ENCODE peak calls at places on chromosome 22, in four cellular contexts. One of them, this sample, is unnamed.
A peak's percentile ranks its signal among the peaks of the same experiment; 100 is the strongest.

GRCh38 chr22:25692965-25693565 is 48.9 kb upstream of the MYO18B start:
- DNase-seq in epithelial cell of esophagus: no peak
- DNase-seq in GM13977: no peak
- DNase-seq in fibroblast of the aortic adventitia: no peak
- DNase-seq in this sample: no peak

GRCh38 chr22:20243545-20244249 is 24.4 kb downstream of the RTN4R start:
- DNase-seq in epithelial cell of esophagus: peak; percentile 62
- DNase-seq in GM13977: peak; percentile 67
- DNase-seq in fibroblast of the aortic adventitia: peak; percentile 75
- DNase-seq in this sample: peak; percentile 49

GRCh38 chr22:30277547-30278344 is 11.1 kb upstream of the OSM start:
- DNase-seq in epithelial cell of esophagus: peak; percentile 81
- DNase-seq in GM13977: no peak
- DNase-seq in fibroblast of the aortic adventitia: peak; percentile 94
- DNase-seq in this sample: no peak

GRCh38 chr22:16810188-16810802 is 14.9 kb downstream of the XKR3 start:
- DNase-seq in epithelial cell of esophagus: no peak
- DNase-seq in GM13977: no peak
- DNase-seq in fibroblast of the aortic adventitia: peak; percentile 1
- DNase-seq in this sample: no peak

GRCh38 chr22:32801436-32802290 is at the start of gene TIMP3:
- DNase-seq in epithelial cell of esophagus: peak; percentile 55
- DNase-seq in GM13977: peak; percentile 59
- DNase-seq in fibroblast of the aortic adventitia: peak; percentile 76
- DNase-seq in this sample: peak; percentile 87

GRCh38 chr22:21092797-21093554 is 47.2 kb downstream of the LRRC74B start:
- DNase-seq in epithelial cell of esophagus: no peak
- DNase-seq in GM13977: no peak
- DNase-seq in fibroblast of the aortic adventitia: no peak
- DNase-seq in this sample: no peak

GRCh38 chr22:25386538-25386884 is 167.1 kb downstream of the CRYBB2 start:
- DNase-seq in epithelial cell of esophagus: no peak
- DNase-seq in GM13977: no peak
- DNase-seq in fibroblast of the aortic adventitia: no peak
- DNase-seq in this sample: no peak

GRCh38 chr22:35589071-35589735 is 27.9 kb downstream of the MB start:
- DNase-seq in epithelial cell of esophagus: peak; percentile 99
- DNase-seq in GM13977: no peak
- DNase-seq in fibroblast of the aortic adventitia: peak; percentile 83
- DNase-seq in this sample: no peak

GRCh38 chr22:18122254-18122554 is 11.6 kb downstream of the TUBA8 start:
- DNase-seq in epithelial cell of esophagus: no peak
- DNase-seq in GM13977: no peak
- DNase-seq in fibroblast of the aortic adventitia: no peak
- DNase-seq in this sample: no peak

GRCh38 chr22:38859581-38860290 is 12.3 kb downstream of the CBX6 start:
- DNase-seq in epithelial cell of esophagus: no peak
- DNase-seq in GM13977: no peak
- DNase-seq in fibroblast of the aortic adventitia: no peak
- DNase-seq in this sample: no peak

GRCh38 chr22:31738566-31738965 is 11.4 kb downstream of the PRR14L start:
- DNase-seq in epithelial cell of esophagus: no peak
- DNase-seq in GM13977: no peak
- DNase-seq in fibroblast of the aortic adventitia: peak; percentile 22
- DNase-seq in this sample: no peak

GRCh38 chr22:31901388-31902137 is 42.8 kb upstream of the YWHAH start:
- DNase-seq in epithelial cell of esophagus: no peak
- DNase-seq in GM13977: no peak
- DNase-seq in fibroblast of the aortic adventitia: peak; percentile 54
- DNase-seq in this sample: no peak

GRCh38 chr22:17213976-17214375 is 5.3 kb downstream of the ADA2 start:
- DNase-seq in epithelial cell of esophagus: no peak
- DNase-seq in GM13977: peak; percentile 39
- DNase-seq in fibroblast of the aortic adventitia: peak; percentile 8
- DNase-seq in this sample: peak; percentile 41

GRCh38 chr22:39617342-39617741 is 46.8 kb downstream of the CACNA1I start:
- DNase-seq in epithelial cell of esophagus: no peak
- DNase-seq in GM13977: no peak
- DNase-seq in fibroblast of the aortic adventitia: no peak
- DNase-seq in this sample: no peak

GRCh38 chr22:34599567-34599966 is 466.4 kb upstream of the ISX start:
- DNase-seq in epithelial cell of esophagus: no peak
- DNase-seq in GM13977: no peak
- DNase-seq in fibroblast of the aortic adventitia: no peak
- DNase-seq in this sample: no peak

GRCh38 chr22:31084811-31085492 is 3.8 kb downstream of the SMTN start:
- DNase-seq in epithelial cell of esophagus: peak; percentile 75
- DNase-seq in GM13977: peak; percentile 97
- DNase-seq in fibroblast of the aortic adventitia: peak; percentile 76
- DNase-seq in this sample: peak; percentile 87

GRCh38 chr22:31296258-31296657 is 4.0 kb upstream of the PIK3IP1 start:
- DNase-seq in epithelial cell of esophagus: peak; percentile 89
- DNase-seq in GM13977: no peak
- DNase-seq in fibroblast of the aortic adventitia: peak; percentile 63
- DNase-seq in this sample: no peak

GRCh38 chr22:47398921-47399790 is 636.7 kb downstream of the TBC1D22A start:
- DNase-seq in epithelial cell of esophagus: no peak
- DNase-seq in GM13977: peak; percentile 18
- DNase-seq in fibroblast of the aortic adventitia: no peak
- DNase-seq in this sample: no peak

GRCh38 chr22:34334893-34335292 is 414.6 kb upstream of the LARGE1 start:
- DNase-seq in epithelial cell of esophagus: no peak
- DNase-seq in GM13977: no peak
- DNase-seq in fibroblast of the aortic adventitia: no peak
- DNase-seq in this sample: no peak

GRCh38 chr22:23673826-23674690 is 16.8 kb upstream of the RGL4 start:
- DNase-seq in epithelial cell of esophagus: no peak
- DNase-seq in GM13977: no peak
- DNase-seq in fibroblast of the aortic adventitia: no peak
- DNase-seq in this sample: no peak

GRCh38 chr22:17303840-17304779 is 65.2 kb upstream of the CECR2 start:
- DNase-seq in epithelial cell of esophagus: no peak
- DNase-seq in GM13977: peak; percentile 77
- DNase-seq in fibroblast of the aortic adventitia: no peak
- DNase-seq in this sample: no peak

GRCh38 chr22:33018232-33018864 is 39.8 kb downstream of the SYN3 start:
- DNase-seq in epithelial cell of esophagus: peak; percentile 58
- DNase-seq in GM13977: peak; percentile 67
- DNase-seq in fibroblast of the aortic adventitia: peak; percentile 47
- DNase-seq in this sample: peak; percentile 79

GRCh38 chr22:31425331-31426050 is 26.1 kb downstream of the DRG1 start:
- DNase-seq in epithelial cell of esophagus: peak; percentile 11
- DNase-seq in GM13977: no peak
- DNase-seq in fibroblast of the aortic adventitia: no peak
- DNase-seq in this sample: no peak

GRCh38 chr22:32327066-32327465 is 30.6 kb upstream of the RFPL3 start:
- DNase-seq in epithelial cell of esophagus: peak; percentile 40
- DNase-seq in GM13977: no peak
- DNase-seq in fibroblast of the aortic adventitia: no peak
- DNase-seq in this sample: no peak

GRCh38 chr22:19526076-19526701 is 2.0 kb upstream of the CLDN5 start:
- DNase-seq in epithelial cell of esophagus: no peak
- DNase-seq in GM13977: no peak
- DNase-seq in fibroblast of the aortic adventitia: no peak
- DNase-seq in this sample: no peak

GRCh38 chr22:35098921-35099320 is 33.0 kb downstream of the ISX start:
- DNase-seq in epithelial cell of esophagus: no peak
- DNase-seq in GM13977: no peak
- DNase-seq in fibroblast of the aortic adventitia: no peak
- DNase-seq in this sample: no peak

GRCh38 chr22:19763141-19764049 is 2.8 kb downstream of the TBX1 start:
- DNase-seq in epithelial cell of esophagus: peak; percentile 36
- DNase-seq in GM13977: no peak
- DNase-seq in fibroblast of the aortic adventitia: no peak
- DNase-seq in this sample: no peak

GRCh38 chr22:31748490-31748889 is 1.4 kb downstream of the PRR14L start:
- DNase-seq in epithelial cell of esophagus: peak; percentile 15
- DNase-seq in GM13977: no peak
- DNase-seq in fibroblast of the aortic adventitia: no peak
- DNase-seq in this sample: no peak

GRCh38 chr22:22123118-22123959 is 121.2 kb upstream of the VPREB1 start:
- DNase-seq in epithelial cell of esophagus: no peak
- DNase-seq in GM13977: no peak
- DNase-seq in fibroblast of the aortic adventitia: no peak
- DNase-seq in this sample: no peak

GRCh38 chr22:21044931-21045584 is 688 bp upstream of the LRRC74B start:
- DNase-seq in epithelial cell of esophagus: no peak
- DNase-seq in GM13977: no peak
- DNase-seq in fibroblast of the aortic adventitia: peak; percentile 66
- DNase-seq in this sample: peak; percentile 24

GRCh38 chr22:32823024-32823730 is 21.7 kb downstream of the TIMP3 start:
- DNase-seq in epithelial cell of esophagus: peak; percentile 61
- DNase-seq in GM13977: peak; percentile 42
- DNase-seq in fibroblast of the aortic adventitia: peak; percentile 59
- DNase-seq in this sample: peak; percentile 54

GRCh38 chr22:48554893-48555552 is 1272.7 kb downstream of the BRD1 start:
- DNase-seq in epithelial cell of esophagus: no peak
- DNase-seq in GM13977: no peak
- DNase-seq in fibroblast of the aortic adventitia: no peak
- DNase-seq in this sample: peak; percentile 42
- TF ChIP-seq CTCF in epithelial cell of esophagus: no peak
- TF ChIP-seq CTCF in GM13977: no peak
- TF ChIP-seq CTCF in fibroblast of the aortic adventitia: no peak
- TF ChIP-seq CTCF in this sample: peak; percentile 26

GRCh38 chr22:41757507-41757906 is 43.0 kb upstream of the CCDC134 start:
- DNase-seq in epithelial cell of esophagus: peak; percentile 16
- DNase-seq in GM13977: no peak
- DNase-seq in fibroblast of the aortic adventitia: no peak
- DNase-seq in this sample: no peak

GRCh38 chr22:41758231-41758630 is 42.2 kb upstream of the CCDC134 start:
- DNase-seq in epithelial cell of esophagus: no peak
- DNase-seq in GM13977: no peak
- DNase-seq in fibroblast of the aortic adventitia: no peak
- DNase-seq in this sample: no peak

GRCh38 chr22:41766476-41766875 is 34.0 kb upstream of the CCDC134 start:
- DNase-seq in epithelial cell of esophagus: no peak
- DNase-seq in GM13977: no peak
- DNase-seq in fibroblast of the aortic adventitia: no peak
- DNase-seq in this sample: no peak

GRCh38 chr22:41768420-41768819 is 32.1 kb upstream of the CCDC134 start:
- DNase-seq in epithelial cell of esophagus: peak; percentile 84
- DNase-seq in GM13977: no peak
- DNase-seq in fibroblast of the aortic adventitia: peak; percentile 17
- DNase-seq in this sample: no peak

DNA sequence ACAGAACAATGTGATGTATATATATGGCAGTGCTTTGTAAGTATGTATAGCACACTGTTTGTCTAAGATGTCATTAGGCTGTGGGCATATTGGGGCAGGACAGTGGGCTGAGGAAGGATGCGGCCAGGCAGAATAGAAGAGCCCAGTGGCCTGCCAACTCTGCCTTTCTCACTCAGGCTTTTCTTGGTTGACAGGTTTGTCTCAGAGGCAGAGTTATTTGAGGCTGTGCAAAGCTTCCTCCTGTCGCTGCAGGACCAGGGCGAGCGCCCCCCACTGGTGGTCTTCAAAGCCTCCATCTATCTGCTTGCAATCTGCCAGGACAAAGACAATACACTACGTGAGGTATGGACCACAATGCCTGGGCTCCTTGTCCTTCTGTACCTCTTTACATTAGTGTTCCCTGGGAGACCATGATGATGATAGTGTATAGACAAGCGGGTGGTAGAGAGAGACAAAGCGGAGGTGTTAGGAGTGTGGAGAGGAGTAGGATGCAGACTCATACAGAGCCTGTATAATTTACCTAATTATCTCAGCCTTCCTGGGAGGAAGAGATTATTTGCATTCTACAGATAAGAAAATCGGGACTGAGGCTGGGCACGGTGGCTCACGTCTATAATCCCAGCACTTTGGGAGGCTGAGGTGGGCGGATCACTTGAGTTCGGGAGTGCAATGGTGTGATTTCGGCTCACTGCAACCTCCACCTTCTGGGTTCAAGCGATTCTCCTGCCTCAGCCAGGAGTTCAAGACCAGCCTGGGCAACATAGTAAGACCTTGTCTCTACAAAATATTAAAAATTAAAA is 37.3 kb upstream of the CCDC134 start:
- DNase-seq in epithelial cell of esophagus: peak; percentile 82
- DNase-seq in GM13977: peak; percentile 53
- DNase-seq in fibroblast of the aortic adventitia: no peak
- DNase-seq in this sample: peak; percentile 67
- TF ChIP-seq CTCF in epithelial cell of esophagus: peak; percentile 46
- TF ChIP-seq CTCF in GM13977: peak; percentile 76
- TF ChIP-seq CTCF in fibroblast of the aortic adventitia: no peak
- TF ChIP-seq CTCF in this sample: peak; percentile 61

GRCh38 chr22:37817705-37818311 is 5.4 kb upstream of the GALR3 start:
- DNase-seq in epithelial cell of esophagus: peak; percentile 72
- DNase-seq in GM13977: peak; percentile 95
- DNase-seq in fibroblast of the aortic adventitia: peak; percentile 73
- DNase-seq in this sample: peak; percentile 95

GRCh38 chr22:37816543-37817180 is 6.5 kb upstream of the GALR3 start:
- DNase-seq in epithelial cell of esophagus: no peak
- DNase-seq in GM13977: no peak
- DNase-seq in fibroblast of the aortic adventitia: no peak
- DNase-seq in this sample: no peak

GRCh38 chr22:37820350-37820749 is 2.8 kb upstream of the GALR3 start:
- DNase-seq in epithelial cell of esophagus: no peak
- DNase-seq in GM13977: no peak
- DNase-seq in fibroblast of the aortic adventitia: no peak
- DNase-seq in this sample: no peak

GRCh38 chr22:37819100-37819433 is 4.1 kb upstream of the GALR3 start:
- DNase-seq in epithelial cell of esophagus: no peak
- DNase-seq in GM13977: no peak
- DNase-seq in fibroblast of the aortic adventitia: no peak
- DNase-seq in this sample: no peak

GRCh38 chr22:37818397-37819099 is 4.6 kb upstream of the GALR3 start:
- DNase-seq in epithelial cell of esophagus: peak; percentile 73
- DNase-seq in GM13977: peak; percentile 90
- DNase-seq in fibroblast of the aortic adventitia: peak; percentile 38
- DNase-seq in this sample: peak; percentile 70
- TF ChIP-seq CTCF in epithelial cell of esophagus: peak; percentile 43
- TF ChIP-seq CTCF in GM13977: peak; percentile 67
- TF ChIP-seq CTCF in fibroblast of the aortic adventitia: peak; percentile 46
- TF ChIP-seq CTCF in this sample: peak; percentile 18

DNA sequence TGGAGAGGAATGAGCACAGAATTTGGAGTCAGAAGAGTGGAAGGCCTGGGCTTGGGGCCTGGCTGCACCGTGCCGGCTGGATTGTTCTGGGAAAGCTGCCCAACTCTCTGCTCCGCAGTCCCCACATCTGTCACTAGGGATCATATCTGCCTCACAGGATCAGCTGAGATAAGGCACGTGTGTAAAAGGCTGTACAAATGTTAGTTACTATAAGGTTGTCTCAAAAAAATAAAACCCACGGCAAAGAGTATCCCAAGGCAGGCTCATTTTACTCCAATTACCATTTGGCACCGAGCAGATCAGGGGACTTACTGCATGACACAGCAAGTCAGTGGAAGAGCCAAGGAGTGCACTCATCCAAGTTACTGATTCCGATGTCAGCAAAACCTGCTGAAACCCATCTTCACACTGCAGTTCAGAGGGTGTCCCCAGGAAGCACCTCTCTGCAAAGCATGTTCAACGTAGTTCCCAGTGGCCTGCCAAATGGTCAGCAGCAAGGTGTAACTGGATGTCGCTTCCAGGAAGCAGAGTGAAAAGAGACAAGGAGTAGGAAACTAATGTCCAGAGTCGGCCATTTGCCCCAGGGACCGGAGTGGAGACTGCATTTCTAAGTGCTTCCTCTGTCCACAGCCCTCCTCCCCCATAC is 18.1 kb upstream of the MRTFA start:
- DNase-seq in epithelial cell of esophagus: peak; percentile 71
- DNase-seq in GM13977: no peak
- DNase-seq in fibroblast of the aortic adventitia: peak; percentile 81
- DNase-seq in this sample: no peak
- TF ChIP-seq CTCF in epithelial cell of esophagus: peak; percentile 47
- TF ChIP-seq CTCF in GM13977: no peak
- TF ChIP-seq CTCF in fibroblast of the aortic adventitia: peak; percentile 31
- TF ChIP-seq CTCF in this sample: no peak